ENCODE peak calls at places on chromosomes 5 and 9, in eight cellular contexts. One of them, this sample, is unnamed.

GRCh38 chr5:116442095-116442534 is 132.5 kb downstream of the SEMA6A start:
- DNase-seq in BE2C: peak
- DNase-seq in breast epithelium: peak
- DNase-seq in esophagus squamous epithelium: no peak
- DNase-seq in right atrium auricular region: no peak
- DNase-seq in fibroblast of lung: peak
- DNase-seq in pancreas: peak
- DNase-seq in choroid plexus epithelial cell: peak
- DNase-seq in this sample: peak

GRCh38 chr5:72878854-72879253 is 62.4 kb downstream of the TNPO1 start:
- DNase-seq in BE2C: no peak
- DNase-seq in breast epithelium: no peak
- DNase-seq in esophagus squamous epithelium: no peak
- DNase-seq in right atrium auricular region: no peak
- DNase-seq in fibroblast of lung: no peak
- DNase-seq in pancreas: no peak
- DNase-seq in choroid plexus epithelial cell: peak
- DNase-seq in this sample: no peak

GRCh38 chr9:3244963-3245653 is 280.7 kb downstream of the RFX3 start:
- DNase-seq in BE2C: no peak
- DNase-seq in breast epithelium: no peak
- DNase-seq in esophagus squamous epithelium: no peak
- DNase-seq in right atrium auricular region: no peak
- DNase-seq in fibroblast of lung: no peak
- DNase-seq in pancreas: no peak
- DNase-seq in choroid plexus epithelial cell: no peak
- DNase-seq in this sample: no peak

GRCh38 chr5:14773588-14773987 is 98.0 kb downstream of the ANKH start:
- DNase-seq in BE2C: no peak
- DNase-seq in breast epithelium: no peak
- DNase-seq in esophagus squamous epithelium: no peak
- DNase-seq in right atrium auricular region: no peak
- DNase-seq in fibroblast of lung: no peak
- DNase-seq in pancreas: no peak
- DNase-seq in choroid plexus epithelial cell: no peak
- DNase-seq in this sample: no peak

GRCh38 chr9:128392302-128393152 is 21.4 kb downstream of the URM1 start:
- DNase-seq in BE2C: no peak
- DNase-seq in breast epithelium: no peak
- DNase-seq in esophagus squamous epithelium: no peak
- DNase-seq in right atrium auricular region: no peak
- DNase-seq in fibroblast of lung: no peak
- DNase-seq in pancreas: no peak
- DNase-seq in choroid plexus epithelial cell: no peak
- DNase-seq in this sample: no peak

GRCh38 chr5:13866792-13867191 is 77.7 kb downstream of the DNAH5 start:
- DNase-seq in BE2C: no peak
- DNase-seq in breast epithelium: no peak
- DNase-seq in esophagus squamous epithelium: no peak
- DNase-seq in right atrium auricular region: no peak
- DNase-seq in fibroblast of lung: peak
- DNase-seq in pancreas: no peak
- DNase-seq in choroid plexus epithelial cell: peak
- DNase-seq in this sample: peak

GRCh38 chr5:140221697-140222223 is 46.8 kb downstream of the CYSTM1 start:
- DNase-seq in BE2C: no peak
- DNase-seq in breast epithelium: no peak
- DNase-seq in esophagus squamous epithelium: no peak
- DNase-seq in right atrium auricular region: no peak
- DNase-seq in fibroblast of lung: peak
- DNase-seq in pancreas: no peak
- DNase-seq in choroid plexus epithelial cell: peak
- DNase-seq in this sample: peak

GRCh38 chr9:108477538-108478006 is 378.2 kb downstream of the ACTL7B start:
- DNase-seq in BE2C: no peak
- DNase-seq in breast epithelium: no peak
- DNase-seq in esophagus squamous epithelium: no peak
- DNase-seq in right atrium auricular region: no peak
- DNase-seq in fibroblast of lung: peak
- DNase-seq in pancreas: no peak
- DNase-seq in choroid plexus epithelial cell: peak
- DNase-seq in this sample: peak

GRCh38 chr9:36913393-36914211 is 120.5 kb downstream of the PAX5 start:
- DNase-seq in BE2C: no peak
- DNase-seq in breast epithelium: no peak
- DNase-seq in esophagus squamous epithelium: no peak
- DNase-seq in right atrium auricular region: no peak
- DNase-seq in fibroblast of lung: no peak
- DNase-seq in pancreas: no peak
- DNase-seq in choroid plexus epithelial cell: no peak
- DNase-seq in this sample: no peak

GRCh38 chr9:107881625-107882300 is 392.2 kb upstream of the KLF4 start:
- DNase-seq in BE2C: no peak
- DNase-seq in breast epithelium: no peak
- DNase-seq in esophagus squamous epithelium: no peak
- DNase-seq in right atrium auricular region: no peak
- DNase-seq in fibroblast of lung: peak
- DNase-seq in pancreas: no peak
- DNase-seq in choroid plexus epithelial cell: peak
- DNase-seq in this sample: no peak

GRCh38 chr5:133290669-133291235 is 238.9 kb downstream of the HSPA4 start:
- DNase-seq in BE2C: no peak
- DNase-seq in breast epithelium: no peak
- DNase-seq in esophagus squamous epithelium: no peak
- DNase-seq in right atrium auricular region: no peak
- DNase-seq in fibroblast of lung: peak
- DNase-seq in pancreas: no peak
- DNase-seq in choroid plexus epithelial cell: no peak
- DNase-seq in this sample: no peak

GRCh38 chr9:91899611-91900010 is 50.4 kb downstream of the ROR2 start:
- DNase-seq in BE2C: no peak
- DNase-seq in breast epithelium: no peak
- DNase-seq in esophagus squamous epithelium: no peak
- DNase-seq in right atrium auricular region: no peak
- DNase-seq in fibroblast of lung: no peak
- DNase-seq in pancreas: no peak
- DNase-seq in choroid plexus epithelial cell: no peak
- DNase-seq in this sample: no peak
- H3K4me3 ChIP-seq in BE2C: peak
- H3K4me3 ChIP-seq in breast epithelium: no peak
- H3K4me3 ChIP-seq in esophagus squamous epithelium: no peak
- H3K4me3 ChIP-seq in right atrium auricular region: no peak
- H3K4me3 ChIP-seq in fibroblast of lung: no peak
- H3K4me3 ChIP-seq in pancreas: no peak
- H3K4me3 ChIP-seq in choroid plexus epithelial cell: no peak
- H3K4me3 ChIP-seq in this sample: no peak

GRCh38 chr5:108297042-108297596 is 84.8 kb downstream of the FBXL17 start:
- DNase-seq in BE2C: no peak
- DNase-seq in breast epithelium: no peak
- DNase-seq in esophagus squamous epithelium: no peak
- DNase-seq in right atrium auricular region: no peak
- DNase-seq in fibroblast of lung: no peak
- DNase-seq in pancreas: no peak
- DNase-seq in choroid plexus epithelial cell: no peak
- DNase-seq in this sample: no peak
- TF ChIP-seq CTCF in BE2C: no peak
- TF ChIP-seq CTCF in breast epithelium: no peak
- TF ChIP-seq CTCF in esophagus squamous epithelium: no peak
- TF ChIP-seq CTCF in right atrium auricular region: no peak
- TF ChIP-seq CTCF in fibroblast of lung: no peak
- TF ChIP-seq CTCF in pancreas: no peak
- TF ChIP-seq CTCF in choroid plexus epithelial cell: no peak
- TF ChIP-seq CTCF in this sample: no peak

GRCh38 chr9:121744687-121745395 is 93.4 kb downstream of the DAB2IP start:
- DNase-seq in BE2C: no peak
- DNase-seq in breast epithelium: no peak
- DNase-seq in esophagus squamous epithelium: no peak
- DNase-seq in right atrium auricular region: no peak
- DNase-seq in fibroblast of lung: peak
- DNase-seq in pancreas: no peak
- DNase-seq in choroid plexus epithelial cell: no peak
- DNase-seq in this sample: no peak
- H3K4me3 ChIP-seq in BE2C: no peak
- H3K4me3 ChIP-seq in breast epithelium: no peak
- H3K4me3 ChIP-seq in esophagus squamous epithelium: peak
- H3K4me3 ChIP-seq in right atrium auricular region: peak
- H3K4me3 ChIP-seq in fibroblast of lung: peak
- H3K4me3 ChIP-seq in pancreas: peak
- H3K4me3 ChIP-seq in choroid plexus epithelial cell: no peak
- H3K4me3 ChIP-seq in this sample: peak

GRCh38 chr5:31196309-31196708 is 2.8 kb downstream of the CDH6 start:
- DNase-seq in BE2C: no peak
- DNase-seq in breast epithelium: no peak
- DNase-seq in esophagus squamous epithelium: no peak
- DNase-seq in right atrium auricular region: no peak
- DNase-seq in fibroblast of lung: peak
- DNase-seq in pancreas: no peak
- DNase-seq in choroid plexus epithelial cell: peak
- DNase-seq in this sample: no peak
- TF ChIP-seq CTCF in BE2C: peak
- TF ChIP-seq CTCF in breast epithelium: no peak
- TF ChIP-seq CTCF in esophagus squamous epithelium: no peak
- TF ChIP-seq CTCF in right atrium auricular region: no peak
- TF ChIP-seq CTCF in fibroblast of lung: peak
- TF ChIP-seq CTCF in pancreas: no peak
- TF ChIP-seq CTCF in choroid plexus epithelial cell: peak
- TF ChIP-seq CTCF in this sample: no peak

DNA sequence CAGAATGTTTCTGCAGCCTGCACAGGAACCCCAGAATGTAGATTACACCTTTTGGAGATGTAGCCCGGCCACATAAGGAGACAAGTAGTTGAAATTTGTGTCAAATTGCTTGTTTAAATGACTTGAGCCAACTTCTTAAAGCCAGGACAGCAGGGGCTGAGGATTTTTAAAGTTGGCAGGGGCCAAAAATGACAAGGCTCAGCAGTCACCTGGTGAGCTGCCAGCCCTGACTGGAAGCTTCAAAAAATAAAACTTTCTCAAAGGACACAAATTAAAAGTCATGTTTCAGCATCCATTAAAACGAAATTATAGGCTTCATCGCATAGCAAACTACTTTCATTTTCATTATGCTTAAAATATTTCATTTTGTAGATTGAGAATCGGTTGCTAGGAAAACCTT is 340.3 kb upstream of the WWC1 start:
- DNase-seq in BE2C: no peak
- DNase-seq in breast epithelium: no peak
- DNase-seq in esophagus squamous epithelium: no peak
- DNase-seq in right atrium auricular region: no peak
- DNase-seq in fibroblast of lung: no peak
- DNase-seq in pancreas: no peak
- DNase-seq in choroid plexus epithelial cell: peak
- DNase-seq in this sample: no peak
- H3K4me3 ChIP-seq in BE2C: no peak
- H3K4me3 ChIP-seq in breast epithelium: no peak
- H3K4me3 ChIP-seq in esophagus squamous epithelium: peak
- H3K4me3 ChIP-seq in right atrium auricular region: peak
- H3K4me3 ChIP-seq in fibroblast of lung: peak
- H3K4me3 ChIP-seq in pancreas: no peak
- H3K4me3 ChIP-seq in choroid plexus epithelial cell: peak
- H3K4me3 ChIP-seq in this sample: no peak

GRCh38 chr5:32094691-32095090 is 79.4 kb downstream of the GOLPH3 start:
- DNase-seq in BE2C: no peak
- DNase-seq in breast epithelium: no peak
- DNase-seq in esophagus squamous epithelium: no peak
- DNase-seq in right atrium auricular region: no peak
- DNase-seq in fibroblast of lung: no peak
- DNase-seq in pancreas: no peak
- DNase-seq in choroid plexus epithelial cell: no peak
- DNase-seq in this sample: no peak

GRCh38 chr5:32090026-32090754 is 83.9 kb downstream of the GOLPH3 start:
- DNase-seq in BE2C: no peak
- DNase-seq in breast epithelium: no peak
- DNase-seq in esophagus squamous epithelium: no peak
- DNase-seq in right atrium auricular region: peak
- DNase-seq in fibroblast of lung: no peak
- DNase-seq in pancreas: no peak
- DNase-seq in choroid plexus epithelial cell: no peak
- DNase-seq in this sample: no peak

GRCh38 chr5:32090755-32091128 is 83.4 kb downstream of the GOLPH3 start:
- DNase-seq in BE2C: no peak
- DNase-seq in breast epithelium: no peak
- DNase-seq in esophagus squamous epithelium: no peak
- DNase-seq in right atrium auricular region: peak
- DNase-seq in fibroblast of lung: no peak
- DNase-seq in pancreas: no peak
- DNase-seq in choroid plexus epithelial cell: no peak
- DNase-seq in this sample: no peak

GRCh38 chr5:32095261-32095671 is 78.9 kb downstream of the GOLPH3 start:
- DNase-seq in BE2C: no peak
- DNase-seq in breast epithelium: no peak
- DNase-seq in esophagus squamous epithelium: no peak
- DNase-seq in right atrium auricular region: peak
- DNase-seq in fibroblast of lung: peak
- DNase-seq in pancreas: no peak
- DNase-seq in choroid plexus epithelial cell: peak
- DNase-seq in this sample: no peak

GRCh38 chr5:32092938-32093812 is 80.9 kb downstream of the GOLPH3 start:
- DNase-seq in BE2C: peak
- DNase-seq in breast epithelium: peak
- DNase-seq in esophagus squamous epithelium: no peak
- DNase-seq in right atrium auricular region: peak
- DNase-seq in fibroblast of lung: peak
- DNase-seq in pancreas: no peak
- DNase-seq in choroid plexus epithelial cell: peak
- DNase-seq in this sample: peak
- TF ChIP-seq CTCF in BE2C: peak
- TF ChIP-seq CTCF in breast epithelium: peak
- TF ChIP-seq CTCF in esophagus squamous epithelium: peak
- TF ChIP-seq CTCF in right atrium auricular region: peak
- TF ChIP-seq CTCF in fibroblast of lung: peak
- TF ChIP-seq CTCF in pancreas: peak
- TF ChIP-seq CTCF in choroid plexus epithelial cell: peak
- TF ChIP-seq CTCF in this sample: peak

DNA sequence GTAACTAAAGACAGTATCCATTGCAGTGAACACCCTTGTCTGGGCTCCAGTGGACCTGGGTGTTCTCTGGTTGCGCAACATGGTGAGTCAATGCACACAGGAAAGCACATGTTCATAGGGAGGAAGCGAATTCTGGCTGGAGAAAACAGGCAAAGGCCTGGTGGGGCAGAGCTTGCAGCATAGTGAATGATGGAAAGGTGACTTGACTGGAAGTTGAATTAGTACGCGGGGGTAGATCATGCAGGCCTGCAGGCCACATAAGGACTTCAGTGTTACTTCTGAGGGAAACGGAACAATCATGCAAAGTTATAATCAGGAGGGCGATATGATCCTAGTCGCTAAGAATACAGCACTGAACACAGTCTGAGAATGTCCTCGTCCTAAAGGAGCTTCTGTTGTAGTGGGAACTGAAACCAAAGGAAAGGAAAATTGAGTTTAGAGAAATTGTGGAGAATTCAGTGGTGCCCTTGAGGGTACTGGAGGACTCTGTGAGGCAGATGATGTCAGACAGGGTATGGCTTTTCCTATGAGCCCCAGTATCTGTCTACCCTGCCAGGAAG is 71.9 kb upstream of the RANBP3L start:
- DNase-seq in BE2C: no peak
- DNase-seq in breast epithelium: peak
- DNase-seq in esophagus squamous epithelium: no peak
- DNase-seq in right atrium auricular region: peak
- DNase-seq in fibroblast of lung: peak
- DNase-seq in pancreas: no peak
- DNase-seq in choroid plexus epithelial cell: peak
- DNase-seq in this sample: peak
- H3K4me3 ChIP-seq in BE2C: no peak
- H3K4me3 ChIP-seq in breast epithelium: no peak
- H3K4me3 ChIP-seq in esophagus squamous epithelium: no peak
- H3K4me3 ChIP-seq in right atrium auricular region: no peak
- H3K4me3 ChIP-seq in fibroblast of lung: no peak
- H3K4me3 ChIP-seq in pancreas: no peak
- H3K4me3 ChIP-seq in choroid plexus epithelial cell: no peak
- H3K4me3 ChIP-seq in this sample: no peak